ENCODE peak calls at places on chromosomes 3 and 15, in seven cellular contexts. W is HepG2, J is SK-N-SH, N is GM12878, B is K562, S is Panc1, O is H1. A is an unnamed sample.

GRCh38 chr3:12822725-12823373 is 18.5 kb downstream of the RPL32 start:
- DNase-seq in O (no peak), J (no peak), N (no peak), B (peak), S (no peak), W (peak), A (peak)

GRCh38 chr3:195907730-195908438 is 467 bp downstream of the TNK2 start:
- DNase-seq in N (peak), B (peak), S (no peak), W (no peak), J (peak), O (no peak), A (no peak)

GRCh38 chr3:129224984-129225393 is 24.4 kb upstream of the COPG1 start:
- DNase-seq in W (peak), N (no peak), J (peak), O (no peak), B (no peak), S (peak), A (no peak)

GRCh38 chr3:141240290-141241247 is 8.9 kb downstream of the PXYLP1 start:
- DNase-seq in B (peak), J (peak), O (no peak), N (no peak), W (no peak), S (no peak), A (no peak)

GRCh38 chr3:141337523-141337854 is 30.8 kb upstream of the ZBTB38 start:
- DNase-seq in O (no peak), B (no peak), N (no peak), S (no peak), W (no peak), J (no peak), A (no peak)

GRCh38 chr15:85500729-85501128 is 120.3 kb downstream of the AKAP13 start:
- DNase-seq in O (no peak), S (no peak), B (no peak), N (no peak), W (no peak), J (no peak), A (no peak)

GRCh38 chr3:134627831-134628230 is 23.0 kb downstream of the KY start:
- DNase-seq in N (no peak), O (no peak), W (no peak), J (no peak), S (no peak), B (no peak), A (no peak)

GRCh38 chr3:114221165-114221880 is 16.1 kb downstream of the ZNF80 start:
- DNase-seq in O (no peak), W (no peak), S (no peak), N (no peak), B (peak), J (no peak), A (no peak)

GRCh38 chr3:52792961-52793695 is 1.5 kb upstream of the ITIH3 start:
- DNase-seq in B (no peak), S (no peak), W (no peak), O (no peak), J (no peak), N (no peak), A (no peak)

GRCh38 chr3:15535757-15536156 is 14.3 kb upstream of the COLQ start:
- DNase-seq in N (no peak), S (no peak), W (no peak), J (no peak), O (no peak), B (no peak), A (no peak)

GRCh38 chr15:70132148-70132547 is 34.4 kb upstream of the TLE3 start:
- DNase-seq in W (no peak), O (no peak), N (no peak), B (no peak), S (no peak), J (no peak), A (no peak)

GRCh38 chr15:41713047-41713446 is 52.8 kb downstream of the MGA start:
- DNase-seq in J (no peak), N (no peak), W (no peak), S (no peak), B (no peak), O (no peak), A (no peak)

GRCh38 chr3:14208168-14208567 is 29.6 kb downstream of the LSM3 start:
- DNase-seq in J (no peak), B (no peak), W (no peak), N (no peak), S (no peak), O (no peak), A (no peak)

GRCh38 chr3:110301781-110302180 is 769.8 kb upstream of the NECTIN3 start:
- DNase-seq in W (no peak), B (no peak), N (no peak), S (no peak), J (peak), O (no peak), A (no peak)

GRCh38 chr3:110292102-110292501 is 779.5 kb upstream of the NECTIN3 start:
- DNase-seq in O (no peak), B (no peak), N (no peak), J (no peak), S (no peak), W (no peak), A (no peak)

GRCh38 chr3:110293660-110294059 is 778.0 kb upstream of the NECTIN3 start:
- DNase-seq in B (no peak), N (no peak), S (no peak), O (no peak), J (no peak), W (no peak), A (no peak)

DNA sequence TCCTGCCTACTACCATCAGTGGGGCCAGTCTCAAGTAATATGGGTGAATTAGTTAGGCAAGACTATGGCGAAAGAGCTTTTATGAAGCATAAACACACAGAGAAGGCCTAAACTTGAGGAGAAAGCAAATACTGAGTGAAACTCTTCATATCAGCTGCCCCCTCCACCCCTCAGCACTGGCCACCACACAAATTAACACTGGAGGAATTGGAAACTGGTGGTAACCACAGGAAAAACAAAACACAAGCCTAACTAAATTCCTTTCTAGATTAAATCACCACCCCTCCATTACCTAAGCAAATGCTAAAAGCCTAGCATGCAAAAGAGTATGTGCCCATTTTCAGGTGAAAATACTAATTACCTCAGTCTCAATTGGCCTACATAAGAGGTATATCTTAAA is 774.7 kb upstream of the NECTIN3 start:
- DNase-seq in B (no peak), W (no peak), O (no peak), N (no peak), J (no peak), S (no peak), A (no peak)
- TF ChIP-seq SIN3A in B (no peak), W (no peak), O (no peak), N (no peak), J (no peak), S (no peak), A (no peak)

GRCh38 chr3:49703443-49703927 is 14.1 kb downstream of the RNF123 start:
- DNase-seq in O (no peak), N (no peak), J (peak), S (peak), B (peak), W (peak), A (peak)
- TF ChIP-seq SIN3A in O (no peak), N (no peak), J (no peak), S (no peak), B (no peak), W (no peak), A (no peak)

GRCh38 chr15:66169625-66170024 is 83.9 kb downstream of the MEGF11 start:
- DNase-seq in W (no peak), J (no peak), O (no peak), N (no peak), S (no peak), B (peak), A (no peak)
- TF ChIP-seq SIN3A in W (no peak), J (no peak), O (no peak), N (no peak), S (no peak), B (no peak), A (no peak)

DNA sequence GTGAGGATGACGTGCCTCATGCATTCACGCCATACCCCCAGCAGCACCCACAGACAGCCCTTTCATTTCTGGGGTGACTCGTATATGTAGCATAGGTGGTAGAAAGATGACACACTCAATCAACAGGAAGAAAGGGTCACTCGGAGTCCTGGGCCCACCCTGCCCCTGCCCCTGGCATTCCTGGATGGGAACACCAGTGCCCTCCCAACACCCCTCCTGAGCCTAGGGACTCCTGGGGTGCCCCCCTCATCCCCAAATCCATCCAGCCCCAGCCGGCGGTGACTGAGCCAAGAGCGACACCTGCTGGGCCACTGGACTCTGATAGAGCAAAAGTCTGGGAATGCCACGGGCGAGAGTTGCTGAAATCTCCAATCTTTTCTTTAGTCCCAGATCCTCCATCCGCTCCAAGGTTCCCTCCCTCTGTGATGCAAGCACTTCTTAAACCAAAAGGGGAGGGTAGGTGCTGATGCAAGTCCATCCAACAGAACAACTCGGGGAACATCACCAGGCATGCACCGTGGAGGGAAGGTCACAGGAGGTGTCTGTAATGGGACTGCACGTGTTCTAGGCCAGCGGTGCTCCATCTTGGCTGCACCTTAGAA is 31.1 kb downstream of the ACAN start:
- DNase-seq in B (peak), W (no peak), J (peak), S (no peak), N (no peak), O (peak), A (peak)
- TF ChIP-seq SIN3A in B (no peak), W (no peak), J (no peak), S (no peak), N (no peak), O (no peak), A (no peak)

GRCh38 chr3:178397836-178398235 is 138.4 kb upstream of the KCNMB2 start:
- DNase-seq in O (no peak), B (no peak), J (no peak), W (no peak), S (no peak), N (no peak), A (no peak)
- TF ChIP-seq SIN3A in O (no peak), B (no peak), J (no peak), W (no peak), S (no peak), N (no peak), A (no peak)

GRCh38 chr3:8507496-8507895 is 5.9 kb downstream of the LMCD1 start:
- DNase-seq in W (no peak), B (no peak), J (no peak), S (no peak), N (no peak), O (no peak), A (no peak)

GRCh38 chr3:8509961-8510360 is 8.3 kb downstream of the LMCD1 start:
- DNase-seq in S (peak), W (no peak), J (no peak), N (no peak), B (no peak), O (no peak), A (peak)

GRCh38 chr3:8516047-8516671 is 14.5 kb downstream of the LMCD1 start:
- DNase-seq in O (no peak), S (no peak), B (no peak), W (no peak), N (no peak), J (no peak), A (no peak)

GRCh38 chr3:8516783-8517182 is 15.2 kb downstream of the LMCD1 start:
- DNase-seq in J (no peak), B (no peak), S (no peak), O (no peak), W (no peak), N (no peak), A (no peak)

GRCh38 chr3:8512234-8512633 is 10.6 kb downstream of the LMCD1 start:
- DNase-seq in S (no peak), W (no peak), N (no peak), J (peak), O (no peak), B (no peak), A (no peak)
- TF ChIP-seq SIN3A in S (no peak), W (no peak), N (no peak), J (no peak), O (no peak), B (no peak), A (no peak)

GRCh38 chr15:47505712-47506542 is 211.4 kb upstream of the SEMA6D start:
- DNase-seq in W (no peak), S (no peak), J (peak), B (no peak), N (no peak), O (no peak), A (no peak)
- TF ChIP-seq SIN3A in W (no peak), S (no peak), J (no peak), B (no peak), N (no peak), O (no peak), A (no peak)

DNA sequence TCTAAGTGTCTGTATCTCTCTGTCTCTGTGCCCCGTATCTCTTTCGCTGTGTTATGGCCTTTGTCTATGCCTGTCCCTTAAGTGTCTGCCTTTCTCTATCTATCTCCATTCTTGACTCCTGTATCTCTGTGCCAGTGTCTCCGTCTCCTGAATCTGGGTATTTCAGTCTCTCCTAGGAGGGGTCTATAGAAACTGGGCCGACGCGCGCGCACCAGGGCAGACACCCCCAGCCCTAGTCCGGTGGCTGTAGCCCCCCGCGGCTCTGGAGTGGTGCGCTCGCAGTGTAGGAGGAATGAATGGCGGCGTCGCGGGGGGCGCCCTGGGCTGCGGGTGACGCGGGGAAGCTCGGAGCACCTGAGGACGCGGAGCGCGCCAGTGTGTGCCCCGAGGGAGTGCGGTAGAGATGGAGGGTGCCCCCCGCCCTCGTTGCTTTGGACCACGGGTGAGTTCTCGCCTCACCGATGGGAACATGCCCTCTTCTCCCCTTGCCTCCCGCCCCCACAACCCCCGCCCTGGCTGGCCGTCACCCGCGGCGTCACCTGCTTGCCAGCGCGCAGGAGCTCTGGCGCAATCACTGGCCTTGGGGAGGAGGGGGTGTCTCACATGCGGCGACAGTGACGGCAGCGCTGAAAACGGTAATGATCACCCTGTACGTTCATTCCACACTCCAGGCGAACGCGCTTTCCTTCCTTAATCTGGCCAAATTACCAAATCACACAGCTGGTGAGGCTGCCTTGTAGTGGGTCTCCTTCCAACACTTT is 993 bp upstream of the CAMK2N2 start:
- DNase-seq in W (no peak), S (no peak), J (peak), B (no peak), N (no peak), O (no peak), A (no peak)
- TF ChIP-seq SIN3A in W (no peak), S (no peak), J (no peak), B (no peak), N (no peak), O (no peak), A (no peak)

DNA sequence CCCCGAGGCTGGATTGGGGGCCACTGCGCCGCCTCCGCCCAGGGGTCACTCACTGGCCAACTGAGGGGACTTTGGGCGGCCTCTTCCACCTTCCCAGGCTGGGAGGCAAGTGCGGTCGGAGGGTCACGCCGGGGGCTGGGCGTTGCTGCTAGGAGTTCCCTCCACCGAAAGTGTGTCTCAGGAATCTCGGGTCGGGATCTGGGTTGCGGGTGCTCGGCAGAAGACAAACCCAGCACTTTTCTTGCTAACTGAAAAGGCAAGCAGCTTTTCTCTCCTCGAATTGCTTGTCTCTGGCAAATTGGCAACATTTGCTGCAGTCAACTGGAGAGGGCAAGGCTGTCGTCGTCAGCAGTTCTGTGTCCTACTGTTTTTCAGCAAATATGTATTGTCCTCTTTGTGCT is 376 bp upstream of the SLC30A4 start:
- DNase-seq in S (peak), B (no peak), N (no peak), W (no peak), J (no peak), O (no peak), A (no peak)
- TF ChIP-seq SIN3A in S (no peak), B (no peak), N (no peak), W (no peak), J (no peak), O (no peak), A (no peak)

GRCh38 chr3:154864947-154865346 is 215.2 kb upstream of the MME start:
- DNase-seq in O (no peak), S (no peak), N (no peak), J (no peak), W (no peak), B (no peak), A (no peak)

GRCh38 chr3:154862265-154862664 is 217.9 kb upstream of the MME start:
- DNase-seq in S (no peak), O (no peak), B (no peak), W (no peak), J (no peak), N (no peak), A (no peak)
- TF ChIP-seq SIN3A in S (no peak), O (no peak), B (no peak), W (no peak), J (no peak), N (no peak), A (no peak)

A was measured in HCT116.